ENCODE peak calls at places on chromosomes 6 and 20, in five cellular contexts. B, F, V, M and E are unnamed samples.
A peak's percentile ranks its signal among the peaks of the same experiment; 100 is the strongest.

GRCh38 chr6:12233693-12234551 is 56.2 kb upstream of the EDN1 start:
- DNase-seq in B (no peak), F (peak; percentile 61), V (peak; percentile 28), M (peak; percentile 61), E (peak; percentile 27)

GRCh38 chr20:47754301-47754700 is 31.0 kb downstream of the SULF2 start:
- DNase-seq in B (no peak), F (no peak), V (no peak), M (no peak), E (no peak)

GRCh38 chr6:118558811-118559217 is 10.7 kb downstream of the PLN start:
- DNase-seq in B (no peak), F (no peak), V (no peak), M (no peak), E (no peak)

GRCh38 chr20:44134897-44135810 is 51.8 kb downstream of the JPH2 start:
- DNase-seq in B (no peak), F (no peak), V (no peak), M (no peak), E (no peak)

GRCh38 chr20:62104791-62105345 is 17.4 kb upstream of the LSM14B start:
- DNase-seq in B (no peak), F (no peak), V (peak; percentile 41), M (peak; percentile 50), E (no peak)

GRCh38 chr20:11918280-11918952 is 723 bp downstream of the BTBD3 start:
- DNase-seq in B (no peak), F (no peak), V (no peak), M (no peak), E (no peak)

GRCh38 chr6:135675862-135676261 is 175.6 kb upstream of the PDE7B start:
- DNase-seq in B (no peak), F (no peak), V (no peak), M (peak; percentile 4), E (no peak)

GRCh38 chr6:140225587-140226438 is 851.4 kb upstream of the CITED2 start:
- DNase-seq in B (no peak), F (no peak), V (no peak), M (peak; percentile 52), E (no peak)

GRCh38 chr20:32027653-32028052 is 17.4 kb downstream of the CCM2L start:
- DNase-seq in B (no peak), F (no peak), V (no peak), M (no peak), E (no peak)